ENCODE peak calls at places on chromosomes 7 and 10, in eight cellular contexts. One of them, this sample, is unnamed.

GRCh38 chr7:18430810-18431209 is 64.7 kb upstream of the HDAC9 start:
- DNase-seq in HS-5: no peak
- DNase-seq in frontal cortex: no peak
- DNase-seq in heart right ventricle: no peak
- DNase-seq in endothelial cell: no peak
- DNase-seq in stimulated activated CD8-positive, alpha-beta memory T cell treated with anti-CD3 and anti-CD28 coated beads, Interleukin-15, amount 100 ng/mL, for 24 hours: no peak
- DNase-seq in CD4-positive, alpha-beta T cell: no peak
- DNase-seq in AG04449: no peak
- DNase-seq in this sample: no peak

GRCh38 chr10:78688221-78688944 is 380.4 kb upstream of the ZMIZ1 start:
- DNase-seq in heart right ventricle: no peak
- DNase-seq in endothelial cell: no peak
- DNase-seq in stimulated activated CD8-positive, alpha-beta memory T cell treated with anti-CD3 and anti-CD28 coated beads, Interleukin-15, amount 100 ng/mL, for 24 hours: no peak
- DNase-seq in HS-5: no peak
- DNase-seq in CD4-positive, alpha-beta T cell: no peak
- DNase-seq in frontal cortex: no peak
- DNase-seq in AG04449: no peak
- DNase-seq in this sample: no peak

GRCh38 chr7:2956526-2957368 is 86.9 kb downstream of the CARD11 start:
- DNase-seq in stimulated activated CD8-positive, alpha-beta memory T cell treated with anti-CD3 and anti-CD28 coated beads, Interleukin-15, amount 100 ng/mL, for 24 hours: no peak
- DNase-seq in HS-5: peak; percentile 18
- DNase-seq in frontal cortex: no peak
- DNase-seq in AG04449: peak; percentile 9
- DNase-seq in endothelial cell: no peak
- DNase-seq in heart right ventricle: no peak
- DNase-seq in CD4-positive, alpha-beta T cell: no peak
- DNase-seq in this sample: no peak

GRCh38 chr10:17029581-17030271 is 99.9 kb downstream of the CUBN start:
- DNase-seq in heart right ventricle: peak; percentile 49
- DNase-seq in HS-5: no peak
- DNase-seq in frontal cortex: no peak
- DNase-seq in AG04449: no peak
- DNase-seq in stimulated activated CD8-positive, alpha-beta memory T cell treated with anti-CD3 and anti-CD28 coated beads, Interleukin-15, amount 100 ng/mL, for 24 hours: no peak
- DNase-seq in CD4-positive, alpha-beta T cell: peak; percentile 72
- DNase-seq in endothelial cell: peak; percentile 55
- DNase-seq in this sample: no peak

GRCh38 chr10:132387723-132388210 is 9.2 kb upstream of the PWWP2B start:
- DNase-seq in CD4-positive, alpha-beta T cell: peak; percentile 76
- DNase-seq in HS-5: no peak
- DNase-seq in frontal cortex: peak; percentile 80
- DNase-seq in AG04449: no peak
- DNase-seq in endothelial cell: peak; percentile 89
- DNase-seq in stimulated activated CD8-positive, alpha-beta memory T cell treated with anti-CD3 and anti-CD28 coated beads, Interleukin-15, amount 100 ng/mL, for 24 hours: peak; percentile 53
- DNase-seq in heart right ventricle: peak; percentile 80
- DNase-seq in this sample: no peak

GRCh38 chr7:92071032-92071431 is 63.2 kb downstream of the CYP51A1 start:
- DNase-seq in AG04449: no peak
- DNase-seq in endothelial cell: no peak
- DNase-seq in frontal cortex: no peak
- DNase-seq in heart right ventricle: no peak
- DNase-seq in CD4-positive, alpha-beta T cell: no peak
- DNase-seq in HS-5: no peak
- DNase-seq in stimulated activated CD8-positive, alpha-beta memory T cell treated with anti-CD3 and anti-CD28 coated beads, Interleukin-15, amount 100 ng/mL, for 24 hours: no peak
- DNase-seq in this sample: no peak

GRCh38 chr10:31836569-31837406 is 91.8 kb downstream of the ARHGAP12 start:
- DNase-seq in HS-5: no peak
- DNase-seq in CD4-positive, alpha-beta T cell: no peak
- DNase-seq in stimulated activated CD8-positive, alpha-beta memory T cell treated with anti-CD3 and anti-CD28 coated beads, Interleukin-15, amount 100 ng/mL, for 24 hours: no peak
- DNase-seq in AG04449: no peak
- DNase-seq in frontal cortex: no peak
- DNase-seq in endothelial cell: peak; percentile 31
- DNase-seq in heart right ventricle: no peak
- DNase-seq in this sample: no peak

GRCh38 chr7:91784469-91784868 is 96.0 kb downstream of the MTERF1 start:
- DNase-seq in stimulated activated CD8-positive, alpha-beta memory T cell treated with anti-CD3 and anti-CD28 coated beads, Interleukin-15, amount 100 ng/mL, for 24 hours: no peak
- DNase-seq in AG04449: peak; percentile 7
- DNase-seq in endothelial cell: no peak
- DNase-seq in CD4-positive, alpha-beta T cell: no peak
- DNase-seq in frontal cortex: no peak
- DNase-seq in HS-5: peak; percentile 22
- DNase-seq in heart right ventricle: no peak
- DNase-seq in this sample: peak; percentile 8

GRCh38 chr7:98571986-98572385 is 45.1 kb upstream of the NPTX2 start:
- DNase-seq in heart right ventricle: no peak
- DNase-seq in AG04449: no peak
- DNase-seq in endothelial cell: no peak
- DNase-seq in CD4-positive, alpha-beta T cell: no peak
- DNase-seq in frontal cortex: no peak
- DNase-seq in HS-5: no peak
- DNase-seq in stimulated activated CD8-positive, alpha-beta memory T cell treated with anti-CD3 and anti-CD28 coated beads, Interleukin-15, amount 100 ng/mL, for 24 hours: no peak
- DNase-seq in this sample: no peak

GRCh38 chr7:74380720-74381119 is 73.0 kb upstream of the GTF2IRD1 start:
- DNase-seq in frontal cortex: no peak
- DNase-seq in HS-5: no peak
- DNase-seq in CD4-positive, alpha-beta T cell: no peak
- DNase-seq in AG04449: no peak
- DNase-seq in heart right ventricle: no peak
- DNase-seq in stimulated activated CD8-positive, alpha-beta memory T cell treated with anti-CD3 and anti-CD28 coated beads, Interleukin-15, amount 100 ng/mL, for 24 hours: no peak
- DNase-seq in endothelial cell: no peak
- DNase-seq in this sample: no peak

GRCh38 chr7:96786261-96786997 is 76.8 kb upstream of the SEM1 start:
- DNase-seq in CD4-positive, alpha-beta T cell: no peak
- DNase-seq in endothelial cell: no peak
- DNase-seq in heart right ventricle: peak; percentile 26
- DNase-seq in HS-5: no peak
- DNase-seq in frontal cortex: no peak
- DNase-seq in stimulated activated CD8-positive, alpha-beta memory T cell treated with anti-CD3 and anti-CD28 coated beads, Interleukin-15, amount 100 ng/mL, for 24 hours: no peak
- DNase-seq in AG04449: no peak
- DNase-seq in this sample: no peak

GRCh38 chr7:43105521-43106120 is 6.8 kb upstream of the HECW1 start:
- DNase-seq in stimulated activated CD8-positive, alpha-beta memory T cell treated with anti-CD3 and anti-CD28 coated beads, Interleukin-15, amount 100 ng/mL, for 24 hours: no peak
- DNase-seq in HS-5: no peak
- DNase-seq in AG04449: no peak
- DNase-seq in frontal cortex: no peak
- DNase-seq in endothelial cell: no peak
- DNase-seq in heart right ventricle: no peak
- DNase-seq in CD4-positive, alpha-beta T cell: no peak
- DNase-seq in this sample: no peak

GRCh38 chr7:6167004-6167551 is 105.3 kb downstream of the CYTH3 start:
- DNase-seq in heart right ventricle: peak; percentile 58
- DNase-seq in HS-5: no peak
- DNase-seq in stimulated activated CD8-positive, alpha-beta memory T cell treated with anti-CD3 and anti-CD28 coated beads, Interleukin-15, amount 100 ng/mL, for 24 hours: no peak
- DNase-seq in frontal cortex: no peak
- DNase-seq in endothelial cell: no peak
- DNase-seq in AG04449: no peak
- DNase-seq in CD4-positive, alpha-beta T cell: no peak
- DNase-seq in this sample: no peak

GRCh38 chr10:49518982-49519578 is 19.8 kb downstream of the ERCC6 start:
- DNase-seq in endothelial cell: peak; percentile 58
- DNase-seq in AG04449: no peak
- DNase-seq in HS-5: no peak
- DNase-seq in CD4-positive, alpha-beta T cell: peak; percentile 10
- DNase-seq in heart right ventricle: no peak
- DNase-seq in frontal cortex: no peak
- DNase-seq in stimulated activated CD8-positive, alpha-beta memory T cell treated with anti-CD3 and anti-CD28 coated beads, Interleukin-15, amount 100 ng/mL, for 24 hours: no peak
- DNase-seq in this sample: no peak

GRCh38 chr7:139914306-139914747 is 85.3 kb downstream of the TBXAS1 start:
- DNase-seq in endothelial cell: no peak
- DNase-seq in CD4-positive, alpha-beta T cell: no peak
- DNase-seq in AG04449: no peak
- DNase-seq in stimulated activated CD8-positive, alpha-beta memory T cell treated with anti-CD3 and anti-CD28 coated beads, Interleukin-15, amount 100 ng/mL, for 24 hours: no peak
- DNase-seq in heart right ventricle: no peak
- DNase-seq in frontal cortex: no peak
- DNase-seq in HS-5: no peak
- DNase-seq in this sample: no peak

GRCh38 chr10:73888514-73888913 is 14.2 kb upstream of the CAMK2G start:
- DNase-seq in heart right ventricle: no peak
- DNase-seq in endothelial cell: no peak
- DNase-seq in frontal cortex: no peak
- DNase-seq in AG04449: no peak
- DNase-seq in HS-5: no peak
- DNase-seq in stimulated activated CD8-positive, alpha-beta memory T cell treated with anti-CD3 and anti-CD28 coated beads, Interleukin-15, amount 100 ng/mL, for 24 hours: no peak
- DNase-seq in CD4-positive, alpha-beta T cell: no peak
- DNase-seq in this sample: no peak

GRCh38 chr10:131048595-131048994 is 262.9 kb downstream of the TCERG1L start:
- DNase-seq in AG04449: no peak
- DNase-seq in frontal cortex: no peak
- DNase-seq in CD4-positive, alpha-beta T cell: no peak
- DNase-seq in heart right ventricle: no peak
- DNase-seq in endothelial cell: no peak
- DNase-seq in stimulated activated CD8-positive, alpha-beta memory T cell treated with anti-CD3 and anti-CD28 coated beads, Interleukin-15, amount 100 ng/mL, for 24 hours: no peak
- DNase-seq in HS-5: no peak
- DNase-seq in this sample: no peak

GRCh38 chr10:73601486-73601921 is 10.4 kb upstream of the USP54 start:
- DNase-seq in endothelial cell: no peak
- DNase-seq in stimulated activated CD8-positive, alpha-beta memory T cell treated with anti-CD3 and anti-CD28 coated beads, Interleukin-15, amount 100 ng/mL, for 24 hours: no peak
- DNase-seq in frontal cortex: no peak
- DNase-seq in CD4-positive, alpha-beta T cell: no peak
- DNase-seq in AG04449: no peak
- DNase-seq in heart right ventricle: no peak
- DNase-seq in HS-5: no peak
- DNase-seq in this sample: no peak

GRCh38 chr7:155415093-155415492 is 42.8 kb upstream of the EN2 start:
- DNase-seq in frontal cortex: no peak
- DNase-seq in AG04449: no peak
- DNase-seq in CD4-positive, alpha-beta T cell: no peak
- DNase-seq in endothelial cell: no peak
- DNase-seq in HS-5: no peak
- DNase-seq in heart right ventricle: no peak
- DNase-seq in stimulated activated CD8-positive, alpha-beta memory T cell treated with anti-CD3 and anti-CD28 coated beads, Interleukin-15, amount 100 ng/mL, for 24 hours: no peak
- DNase-seq in this sample: no peak

GRCh38 chr7:127486654-127487053 is 94.1 kb upstream of the ZNF800 start:
- DNase-seq in AG04449: no peak
- DNase-seq in HS-5: no peak
- DNase-seq in CD4-positive, alpha-beta T cell: no peak
- DNase-seq in endothelial cell: no peak
- DNase-seq in heart right ventricle: no peak
- DNase-seq in frontal cortex: no peak
- DNase-seq in stimulated activated CD8-positive, alpha-beta memory T cell treated with anti-CD3 and anti-CD28 coated beads, Interleukin-15, amount 100 ng/mL, for 24 hours: no peak
- DNase-seq in this sample: no peak

GRCh38 chr10:75547391-75548298 is 116.2 kb downstream of the LRMDA start:
- DNase-seq in HS-5: peak; percentile 76
- DNase-seq in CD4-positive, alpha-beta T cell: no peak
- DNase-seq in heart right ventricle: no peak
- DNase-seq in endothelial cell: no peak
- DNase-seq in frontal cortex: no peak
- DNase-seq in AG04449: peak; percentile 12
- DNase-seq in stimulated activated CD8-positive, alpha-beta memory T cell treated with anti-CD3 and anti-CD28 coated beads, Interleukin-15, amount 100 ng/mL, for 24 hours: no peak
- DNase-seq in this sample: peak; percentile 10

GRCh38 chr10:49149881-49150280 is 16.1 kb upstream of the FAM170B start:
- DNase-seq in stimulated activated CD8-positive, alpha-beta memory T cell treated with anti-CD3 and anti-CD28 coated beads, Interleukin-15, amount 100 ng/mL, for 24 hours: no peak
- DNase-seq in CD4-positive, alpha-beta T cell: no peak
- DNase-seq in frontal cortex: no peak
- DNase-seq in HS-5: no peak
- DNase-seq in heart right ventricle: no peak
- DNase-seq in endothelial cell: no peak
- DNase-seq in AG04449: no peak
- DNase-seq in this sample: no peak

GRCh38 chr7:77687100-77687746 is 9.0 kb upstream of the RSBN1L start:
- DNase-seq in heart right ventricle: no peak
- DNase-seq in endothelial cell: no peak
- DNase-seq in HS-5: no peak
- DNase-seq in CD4-positive, alpha-beta T cell: no peak
- DNase-seq in frontal cortex: no peak
- DNase-seq in stimulated activated CD8-positive, alpha-beta memory T cell treated with anti-CD3 and anti-CD28 coated beads, Interleukin-15, amount 100 ng/mL, for 24 hours: no peak
- DNase-seq in AG04449: no peak
- DNase-seq in this sample: no peak

This sample was measured in BJ.